ENCODE peak calls at places on chromosomes 3 and 15, in nine cellular contexts. A is astrocyte, V is GM12865, O is body of pancreas, M is AG04450, L is IMR-90, H is dorsolateral prefrontal cortex, J is kidney, X is astrocyte of the spinal cord. P is an unnamed sample.

GRCh38 chr15:62857411-62857853 is 185.1 kb upstream of the TPM1 start:
- DNase-seq in A (no peak), V (no peak), O (peak), M (no peak), L (no peak), H (no peak), J (no peak), X (no peak), P (no peak)

GRCh38 chr3:128502712-128503111 is 9.7 kb upstream of the GATA2 start:
- DNase-seq in A (no peak), V (no peak), O (no peak), M (no peak), L (no peak), H (no peak), J (no peak), X (no peak), P (no peak)

GRCh38 chr3:127992127-127992526 is 60.1 kb upstream of the SEC61A1 start:
- DNase-seq in A (no peak), V (no peak), O (no peak), M (no peak), L (no peak), H (no peak), J (no peak), X (no peak), P (no peak)

GRCh38 chr15:87619161-87619960 is 637.2 kb downstream of the NTRK3 start:
- DNase-seq in A (peak), V (no peak), O (no peak), M (peak), L (peak), H (no peak), J (no peak), X (peak), P (peak)

GRCh38 chr3:44954962-44955361 is 21.0 kb downstream of the ZDHHC3 start:
- DNase-seq in A (no peak), V (peak), O (no peak), M (no peak), L (peak), H (no peak), J (no peak), X (peak), P (peak)

GRCh38 chr15:75867428-75867827 is 24.2 kb downstream of the UBE2Q2 start:
- DNase-seq in A (no peak), V (peak), O (no peak), M (no peak), L (no peak), H (no peak), J (no peak), X (no peak), P (no peak)

GRCh38 chr3:192481638-192482037 is 245.7 kb downstream of the FGF12 start:
- DNase-seq in A (peak), V (no peak), O (no peak), M (no peak), L (peak), H (no peak), J (no peak), X (peak), P (peak)

GRCh38 chr15:42121667-42122066 is 27.3 kb upstream of the PLA2G4D start:
- DNase-seq in A (no peak), V (no peak), O (no peak), M (no peak), L (no peak), H (no peak), J (no peak), X (no peak), P (no peak)

GRCh38 chr15:36362508-36362907 is 216.9 kb upstream of the CDIN1 start:
- DNase-seq in A (peak), V (no peak), O (no peak), M (no peak), L (peak), H (no peak), J (no peak), X (no peak), P (peak)

GRCh38 chr3:168002786-168003368 is 92.8 kb downstream of the GOLIM4 start:
- DNase-seq in A (peak), V (no peak), O (peak), M (no peak), L (peak), H (no peak), J (no peak), X (peak), P (peak)

GRCh38 chr3:15903164-15903563 is 105.4 kb upstream of the ANKRD28 start:
- DNase-seq in A (no peak), V (no peak), O (peak), M (no peak), L (peak), H (no peak), J (no peak), X (peak), P (peak)

GRCh38 chr3:179589143-179589542 is 15.3 kb downstream of the MRPL47 start:
- DNase-seq in A (peak), V (peak), O (no peak), M (no peak), L (peak), H (no peak), J (no peak), X (no peak), P (peak)

GRCh38 chr15:76199106-76200082 is 111.9 kb downstream of the ETFA start:
- DNase-seq in A (peak), V (no peak), O (peak), M (peak), L (peak), H (no peak), J (peak), X (peak), P (peak)

GRCh38 chr3:136018876-136019275 is 53.3 kb downstream of the PPP2R3A start:
- DNase-seq in A (no peak), V (no peak), O (no peak), M (no peak), L (peak), H (no peak), J (no peak), X (no peak), P (peak)

GRCh38 chr3:54572197-54572895 is 355.5 kb downstream of the LRTM1 start:
- DNase-seq in A (peak), V (no peak), O (no peak), M (no peak), L (no peak), H (no peak), J (no peak), X (no peak), P (no peak)

GRCh38 chr3:100525753-100526612 is 33.6 kb downstream of the TMEM45A start:
- DNase-seq in A (peak), V (no peak), O (peak), M (no peak), L (peak), H (no peak), J (no peak), X (peak), P (peak)

GRCh38 chr3:14440531-14441239 is 38.3 kb downstream of the SLC6A6 start:
- DNase-seq in A (no peak), V (no peak), O (no peak), M (no peak), L (peak), H (peak), J (no peak), X (peak), P (no peak)

GRCh38 chr15:91335702-91336101 is 235.6 kb downstream of the SV2B start:
- DNase-seq in A (no peak), V (no peak), O (no peak), M (no peak), L (no peak), H (no peak), J (no peak), X (no peak), P (no peak)

GRCh38 chr15:98779463-98780071 is 131.2 kb downstream of the IGF1R start:
- DNase-seq in A (no peak), V (peak), O (peak), M (no peak), L (peak), H (peak), J (peak), X (peak), P (peak)

GRCh38 chr3:14884665-14885064 is 62.7 kb upstream of the NR2C2 start:
- DNase-seq in A (no peak), V (no peak), O (no peak), M (no peak), L (no peak), H (no peak), J (no peak), X (no peak), P (no peak)

GRCh38 chr15:63236272-63236671 is 41.1 kb upstream of the APH1B start:
- DNase-seq in A (peak), V (no peak), O (no peak), M (peak), L (peak), H (no peak), J (no peak), X (peak), P (peak)

GRCh38 chr3:10382892-10383849 is 62.3 kb upstream of the SEC13 start:
- DNase-seq in A (no peak), V (no peak), O (no peak), M (no peak), L (no peak), H (no peak), J (no peak), X (no peak), P (no peak)

GRCh38 chr3:13544293-13544831 is 4.6 kb upstream of the FBLN2 start:
- DNase-seq in A (peak), V (no peak), O (no peak), M (no peak), L (peak), H (no peak), J (peak), X (peak), P (peak)

GRCh38 chr15:79206940-79207339 is 75.6 kb upstream of the ANKRD34C start:
- DNase-seq in A (no peak), V (no peak), O (no peak), M (no peak), L (no peak), H (no peak), J (no peak), X (no peak), P (no peak)

GRCh38 chr3:182979719-182980191 is 583 bp downstream of the DCUN1D1 start:
- DNase-seq in A (no peak), V (peak), O (peak), M (no peak), L (peak), H (peak), J (no peak), X (peak), P (no peak)

GRCh38 chr15:95205101-95205500 is 973.7 kb downstream of the MCTP2 start:
- DNase-seq in A (no peak), V (no peak), O (no peak), M (no peak), L (no peak), H (no peak), J (no peak), X (no peak), P (no peak)

GRCh38 chr3:49556500-49557275 is 2.4 kb downstream of the BSN start:
- DNase-seq in A (no peak), V (no peak), O (no peak), M (no peak), L (no peak), H (no peak), J (no peak), X (no peak), P (no peak)

GRCh38 chr15:33735637-33736247 is 232.6 kb upstream of the CHRM5 start:
- DNase-seq in A (no peak), V (peak), O (peak), M (no peak), L (peak), H (no peak), J (no peak), X (peak), P (peak)

GRCh38 chr15:81516461-81516860 is 142.4 kb upstream of the TMC3 start:
- DNase-seq in A (peak), V (no peak), O (no peak), M (no peak), L (peak), H (no peak), J (no peak), X (peak), P (peak)

GRCh38 chr15:72288796-72289596 is 16.6 kb upstream of the PARP6 start:
- DNase-seq in A (no peak), V (no peak), O (no peak), M (no peak), L (no peak), H (no peak), J (no peak), X (no peak), P (no peak)

DNA sequence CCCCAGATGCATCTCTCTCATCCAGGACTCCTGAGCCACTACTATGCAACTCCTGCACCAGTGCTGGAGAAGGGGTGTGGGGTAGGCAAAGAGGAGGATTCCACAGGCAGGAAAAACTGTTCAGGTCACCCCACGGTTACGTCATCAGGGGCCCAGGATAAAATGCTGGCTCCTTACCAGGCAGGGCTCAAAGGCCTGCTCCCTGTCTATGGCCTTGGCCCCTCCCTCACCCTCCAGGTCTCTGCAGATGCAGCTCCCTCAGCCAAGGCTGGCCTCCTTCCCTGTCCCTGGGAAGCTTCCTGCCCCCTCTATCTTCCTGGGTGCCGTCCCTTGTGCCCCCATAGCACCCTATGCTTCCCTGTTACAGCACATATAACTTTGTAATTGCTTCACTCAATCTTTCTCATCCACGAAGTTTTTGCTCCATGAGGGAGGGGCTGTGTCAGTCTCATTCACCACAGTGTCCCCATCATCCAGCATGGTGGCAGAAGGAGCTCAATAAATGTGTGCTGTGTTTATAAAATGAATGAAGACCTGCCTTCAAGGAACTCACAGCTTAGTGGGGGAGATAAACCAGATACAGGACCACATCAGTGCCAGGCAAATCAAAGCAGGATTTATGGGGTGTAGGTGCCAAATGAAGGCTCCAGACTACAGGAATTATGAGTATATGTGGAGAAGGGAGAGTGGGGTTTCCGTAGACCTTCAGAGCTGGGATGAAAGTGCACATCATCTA is 18.6 kb downstream of the KBTBD13 start:
- DNase-seq in A (no peak), V (no peak), O (no peak), M (no peak), L (no peak), H (no peak), J (no peak), X (no peak), P (no peak)
- TF ChIP-seq CTCF in A (no peak), V (no peak), O (no peak), M (no peak), L (no peak), H (no peak), J (no peak), X (no peak), P (no peak)

DNA sequence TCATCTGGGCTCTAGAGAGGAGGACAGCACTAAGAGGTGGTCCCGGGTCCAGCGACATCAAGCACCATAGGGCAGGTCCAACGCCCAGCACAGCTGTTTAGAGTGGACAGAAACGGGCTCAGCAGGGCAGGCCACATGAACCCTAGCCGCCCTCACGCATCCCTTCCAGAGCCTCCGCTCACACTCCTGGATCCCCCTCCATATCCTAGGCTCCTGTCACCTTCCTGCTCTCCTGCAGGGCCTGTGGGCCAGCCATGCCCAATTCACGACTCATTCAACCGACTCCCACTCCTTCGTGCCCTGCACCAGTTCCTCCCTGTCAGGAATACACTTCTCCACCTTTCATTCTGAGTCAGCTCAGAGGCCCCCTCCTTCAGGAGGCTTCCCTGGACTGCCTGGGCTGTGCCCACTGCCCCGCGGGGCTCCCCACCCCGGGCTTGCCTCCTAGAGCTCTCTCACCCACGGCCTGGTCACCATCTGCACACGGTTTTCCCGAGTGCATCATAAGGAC is 90.2 kb downstream of the LINGO1 start:
- DNase-seq in A (peak), V (no peak), O (no peak), M (no peak), L (peak), H (no peak), J (no peak), X (peak), P (no peak)
- H3K4me3 ChIP-seq in A (no peak), V (no peak), O (no peak), M (no peak), L (no peak), H (peak), J (peak), X (no peak), P (no peak)

GRCh38 chr15:24676431-24676830 is 856 bp downstream of the NPAP1 start:
- DNase-seq in A (no peak), V (no peak), O (no peak), M (no peak), L (no peak), H (no peak), J (no peak), X (no peak), P (no peak)
- TF ChIP-seq CTCF in A (no peak), V (no peak), O (no peak), M (no peak), L (no peak), H (no peak), J (no peak), X (no peak), P (no peak)

DNA sequence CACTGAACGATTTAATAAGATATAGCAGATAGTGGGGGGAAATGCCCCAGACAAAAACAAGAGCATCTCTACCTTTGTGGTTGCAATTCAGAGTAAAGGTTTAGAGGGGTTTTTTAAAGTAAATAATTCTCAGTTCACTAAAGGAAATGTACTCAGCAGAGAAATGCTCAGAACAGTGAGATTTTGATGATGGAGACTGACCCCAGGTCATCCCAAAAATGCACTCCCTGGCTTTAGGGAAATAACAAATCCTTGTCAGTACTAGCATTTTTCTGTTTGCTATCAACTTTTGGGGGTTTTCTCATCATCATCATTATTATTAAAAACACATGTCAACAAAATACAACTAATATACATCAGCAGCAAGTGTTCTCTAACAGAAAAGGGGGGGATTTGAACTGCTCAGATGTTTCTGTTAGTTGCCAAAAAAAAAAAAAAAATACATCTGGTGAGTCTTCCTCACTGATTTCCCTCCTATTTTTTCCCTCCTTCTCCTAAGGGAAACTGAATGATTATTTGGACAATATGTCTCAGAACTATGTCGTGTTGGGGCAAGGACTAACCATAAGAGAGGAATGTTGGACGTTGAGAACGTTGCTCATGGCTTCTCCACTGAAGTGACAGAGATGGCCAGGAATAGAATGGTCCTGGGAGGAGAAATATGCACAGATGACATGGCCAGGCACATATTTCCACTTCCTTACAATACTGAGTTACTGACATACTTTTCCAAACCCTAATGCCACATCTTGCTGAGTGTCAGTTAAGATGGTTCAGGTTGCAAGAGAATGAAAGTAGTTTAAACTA is 230.0 kb upstream of the MCTP2 start:
- DNase-seq in A (no peak), V (no peak), O (no peak), M (no peak), L (no peak), H (no peak), J (no peak), X (no peak), P (no peak)
- H3K4me3 ChIP-seq in A (no peak), V (no peak), O (no peak), M (no peak), L (no peak), H (no peak), J (no peak), X (no peak), P (no peak)

GRCh38 chr15:49901867-49902775 is 216.9 kb downstream of the ATP8B4 start:
- DNase-seq in A (peak), V (no peak), O (no peak), M (no peak), L (peak), H (no peak), J (no peak), X (peak), P (peak)
- TF ChIP-seq CTCF in A (peak), V (no peak), O (no peak), M (peak), L (peak), H (no peak), J (no peak), X (peak), P (peak)

DNA sequence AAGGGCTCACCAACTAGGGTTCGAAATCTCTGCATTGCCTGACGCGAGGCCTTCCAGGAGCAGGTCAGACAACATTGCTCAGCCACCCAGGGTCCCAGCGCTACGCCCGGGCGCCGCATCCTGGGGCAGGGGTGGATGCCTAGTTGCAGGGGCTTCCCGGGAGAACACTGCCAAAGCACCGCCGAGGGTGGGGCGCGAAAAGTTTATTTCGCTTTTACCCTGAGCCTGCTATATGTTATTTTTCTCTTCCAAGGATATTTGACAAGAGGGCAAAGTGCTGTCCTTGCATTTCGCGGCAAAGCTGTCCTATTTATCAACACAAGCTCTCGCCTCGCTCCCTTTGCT is 549 bp upstream of the SOX14 start:
- DNase-seq in A (no peak), V (no peak), O (no peak), M (no peak), L (no peak), H (no peak), J (no peak), X (no peak), P (no peak)
- H3K4me3 ChIP-seq in A (no peak), V (no peak), O (no peak), M (no peak), L (no peak), H (no peak), J (no peak), X (no peak), P (no peak)

DNA sequence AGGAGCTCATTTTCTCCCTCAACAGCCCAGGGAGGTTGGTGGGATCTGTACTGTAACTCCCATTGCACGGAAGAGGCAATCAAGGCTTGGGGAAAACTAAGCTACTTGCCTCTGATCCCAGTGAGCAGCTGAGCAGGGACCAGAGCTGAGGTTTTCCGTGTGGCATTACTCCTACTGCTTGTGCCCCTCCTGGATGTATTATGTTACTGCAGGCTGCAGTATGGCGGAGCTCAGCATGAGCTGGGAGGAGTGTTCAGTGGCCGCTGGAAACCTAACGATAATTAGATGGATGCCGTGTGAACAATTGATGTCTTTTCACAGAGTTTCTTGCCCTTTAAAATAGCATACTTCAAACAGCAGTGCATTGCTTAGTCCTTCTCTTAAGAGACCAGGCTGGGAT is 2.0 kb upstream of the TPRG1 start:
- DNase-seq in A (no peak), V (no peak), O (no peak), M (no peak), L (no peak), H (no peak), J (no peak), X (no peak), P (no peak)
- TF ChIP-seq CTCF in A (peak), V (no peak), O (no peak), M (peak), L (no peak), H (no peak), J (no peak), X (peak), P (peak)

P was measured in cardiac fibroblast.